ENCODE peak calls at places on chromosomes 13 and 19, in six cellular contexts. F is uterus, I is A673, M is neuronal stem cell, X is cardiac muscle cell, J is fibroblast of lung. R is an unnamed sample. For H3K36me3 and H3K4me1, the result is how much of the 10 kb centered on the place peaks cover.

GRCh38 chr13:23609414-23610186 is 39.4 kb downstream of the TNFRSF19 start:
- DNase-seq in M (no peak), F (peak), I (peak), X (peak), J (peak), R (no peak)

GRCh38 chr19:10422846-10423245 is 2.5 kb downstream of the PDE4A start:
- DNase-seq in F (no peak), X (no peak), M (no peak), I (no peak), J (no peak), R (no peak)

GRCh38 chr13:107886118-107886517 is 329.2 kb downstream of the LIG4 start:
- DNase-seq in F (no peak), M (no peak), J (no peak), X (no peak), I (no peak), R (no peak)

GRCh38 chr13:20616059-20616797 is 49.3 kb downstream of the IFT88 start:
- DNase-seq in M (no peak), F (no peak), I (no peak), X (peak), J (peak), R (no peak)

GRCh38 chr13:77507931-77508776 is 27.4 kb upstream of the SCEL start:
- DNase-seq in J (peak), F (no peak), M (no peak), X (peak), I (no peak), R (no peak)

GRCh38 chr13:75360170-75360569 is 121.8 kb downstream of the TBC1D4 start:
- DNase-seq in M (no peak), X (no peak), I (no peak), F (no peak), J (no peak), R (no peak)

GRCh38 chr19:4379383-4380253 is 20.7 kb downstream of the SH3GL1 start:
- DNase-seq in X (peak), J (peak), I (peak), F (no peak), M (no peak), R (no peak)

GRCh38 chr13:53201454-53202225 is 173.0 kb downstream of the OLFM4 start:
- DNase-seq in I (peak), J (no peak), M (peak), X (peak), F (no peak), R (no peak)

GRCh38 chr13:44818428-44818827 is 170.8 kb downstream of the NUFIP1 start:
- DNase-seq in M (peak), X (peak), J (no peak), I (peak), F (no peak), R (no peak)

GRCh38 chr19:14943601-14944000 is 2.3 kb downstream of the OR7C2 start:
- DNase-seq in F (no peak), J (no peak), I (no peak), X (peak), M (no peak), R (no peak)

GRCh38 chr13:84528408-84529055 is 646.3 kb upstream of the SLITRK1 start:
- DNase-seq in M (no peak), F (no peak), X (no peak), J (no peak), I (no peak), R (no peak)

GRCh38 chr13:99577934-99578917 is 77.0 kb downstream of the TM9SF2 start:
- DNase-seq in F (no peak), I (peak), J (no peak), M (no peak), X (peak), R (no peak)

GRCh38 chr19:1227313-1227626 is 10.5 kb downstream of the CBARP start:
- DNase-seq in J (no peak), X (no peak), I (no peak), M (no peak), F (no peak), R (no peak)

GRCh38 chr19:48342841-48343540 is 17.6 kb downstream of the EMP3 start:
- DNase-seq in X (peak), F (no peak), I (peak), J (peak), M (no peak), R (no peak)

GRCh38 chr13:91576590-91576989 is 178.2 kb downstream of the GPC5 start:
- DNase-seq in M (no peak), I (no peak), J (no peak), X (no peak), F (no peak), R (no peak)

GRCh38 chr19:1941146-1942077 is at the start of gene CSNK1G2:
- DNase-seq in X (no peak), I (no peak), F (peak), M (no peak), J (no peak), R (no peak)

GRCh38 chr13:84980571-84980970 is 818.6 kb downstream of the SLITRK6 start:
- DNase-seq in X (no peak), J (no peak), I (no peak), M (no peak), F (no peak), R (no peak)

GRCh38 chr13:42728507-42729180 is 52.7 kb upstream of the FAM216B start:
- DNase-seq in J (no peak), I (no peak), F (no peak), M (no peak), X (no peak), R (no peak)

GRCh38 chr13:93045836-93046235 is 180.8 kb upstream of the GPC6 start:
- DNase-seq in J (peak), I (no peak), M (no peak), F (no peak), X (peak), R (no peak)

GRCh38 chr13:19959141-19959830 is 759 bp downstream of the ZMYM2 start:
- DNase-seq in X (peak), J (peak), F (peak), M (peak), I (peak), R (no peak)

GRCh38 chr13:39612023-39612637 is 9.1 kb upstream of the LHFPL6 start:
- DNase-seq in X (peak), F (peak), M (peak), I (peak), J (peak), R (peak)

GRCh38 chr13:110716235-110716505 is 2.7 kb downstream of the ING1 start:
- DNase-seq in J (peak), X (peak), M (no peak), I (peak), F (no peak), R (peak)

GRCh38 chr13:100392709-100393630 is 195.6 kb downstream of the GGACT start:
- DNase-seq in I (peak), F (peak), J (peak), M (peak), X (peak), R (peak)

GRCh38 chr19:4327252-4327876 is 11.3 kb downstream of the STAP2 start:
- DNase-seq in I (peak), M (peak), J (peak), X (peak), F (peak), R (peak)

GRCh38 chr13:43316997-43317396 is 293.6 kb downstream of the DNAJC15 start:
- DNase-seq in M (no peak), J (peak), F (no peak), X (peak), I (peak), R (peak)

GRCh38 chr19:38266981-38267597 is 2.7 kb downstream of the SPINT2 start:
- DNase-seq in I (no peak), M (no peak), X (peak), J (peak), F (no peak), R (no peak)

GRCh38 chr19:18594824-18595373 is 6.3 kb downstream of the REX1BD start:
- DNase-seq in I (no peak), J (no peak), X (no peak), F (no peak), M (no peak), R (no peak)

GRCh38 chr19:58346961-58347929 is 6.0 kb downstream of the A1BG start:
- DNase-seq in F (peak), M (peak), X (peak), I (peak), J (peak), R (peak)

GRCh38 chr19:55228403-55229031 is at the start of gene TMEM86B:
- DNase-seq in J (no peak), X (no peak), I (no peak), M (no peak), F (no peak), R (no peak)

GRCh38 chr13:59982631-59983382 is 180.9 kb downstream of the DIAPH3 start:
- DNase-seq in J (peak), F (no peak), I (no peak), M (no peak), X (peak), R (no peak)

DNA sequence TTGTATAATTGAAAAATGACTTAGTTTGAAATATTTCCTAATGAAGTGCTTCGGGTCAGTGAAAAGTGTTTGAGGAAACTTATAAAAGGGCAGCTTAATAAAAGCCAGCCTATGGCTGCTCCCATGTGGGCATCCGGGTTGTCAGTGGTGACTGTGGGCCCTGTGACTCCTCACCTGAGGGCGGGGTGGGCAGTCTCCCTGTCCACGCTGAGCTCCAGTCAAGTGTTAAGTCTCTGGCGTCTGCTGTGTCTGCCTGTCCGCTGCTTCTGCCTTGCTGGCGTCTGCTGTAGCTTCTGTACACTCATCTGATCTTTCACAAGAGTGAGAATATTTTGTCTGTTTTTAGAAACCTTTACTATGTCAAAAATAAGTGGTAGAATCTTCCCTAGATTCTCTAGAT is 7.1 kb downstream of the LAMP1 start:
- DNase-seq in M (no peak), J (no peak), I (no peak), F (no peak), X (no peak), R (no peak)
- H3K36me3 ChIP-seq in M (under half), J (under half), I (under half), F (under half), X (under half), R (under half)

GRCh38 chr19:7962644-7963268 is 19.3 kb upstream of the TIMM44 start:
- DNase-seq in F (no peak), X (no peak), I (no peak), J (no peak), M (no peak), R (no peak)

GRCh38 chr19:7961930-7962626 is 18.6 kb upstream of the TIMM44 start:
- DNase-seq in F (no peak), M (no peak), X (no peak), I (no peak), J (no peak), R (no peak)

GRCh38 chr19:7965259-7965841 is 21.9 kb upstream of the TIMM44 start:
- DNase-seq in J (no peak), M (no peak), X (no peak), I (no peak), F (no peak), R (no peak)

GRCh38 chr19:7965921-7966665 is 22.6 kb upstream of the TIMM44 start:
- DNase-seq in F (no peak), J (no peak), I (no peak), M (no peak), X (no peak), R (no peak)

DNA sequence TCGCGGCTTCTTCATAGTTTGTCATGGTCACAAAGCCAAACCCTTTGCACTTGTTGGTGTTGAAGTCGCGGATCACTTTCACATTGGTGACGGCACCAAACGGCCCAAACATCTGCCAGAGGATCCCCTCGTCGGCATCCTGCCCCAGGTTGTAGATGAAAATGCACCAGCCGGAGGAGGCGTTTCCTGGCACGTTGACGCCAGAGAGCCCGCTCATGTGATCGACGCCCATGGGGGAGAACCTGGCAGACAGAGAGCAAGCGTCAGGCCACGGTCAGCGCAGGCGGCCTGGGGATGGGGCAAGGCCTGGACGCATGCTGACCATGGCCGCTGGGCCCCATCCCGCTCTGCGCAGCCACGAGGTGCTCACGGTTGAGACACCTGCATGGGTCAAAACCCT is 20.1 kb upstream of the TIMM44 start:
- DNase-seq in J (no peak), F (no peak), X (no peak), M (no peak), I (no peak), R (no peak)
- H3K4me1 ChIP-seq in J (under half), F (under half), X (under half), M (under half), I (under half), R (under half)

GRCh38 chr13:74024856-74025255 is 109.3 kb downstream of the KLF12 start:
- DNase-seq in M (no peak), X (no peak), I (no peak), F (no peak), J (no peak), R (no peak)
- H3K36me3 ChIP-seq in M (under half), X (under half), I (under half), F (under half), J (under half), R (under half)

GRCh38 chr19:5976768-5977167 is 1.2 kb downstream of the RANBP3 start:
- DNase-seq in X (no peak), M (no peak), J (no peak), F (no peak), I (no peak), R (no peak)
- H3K4me1 ChIP-seq in X (under half), M (under half), J (under half), F (under half), I (under half), R (under half)

GRCh38 chr19:45526971-45527370 is 19.7 kb downstream of the VASP start:
- DNase-seq in I (no peak), X (no peak), J (no peak), F (no peak), M (no peak), R (no peak)
- H3K36me3 ChIP-seq in I (under half), X (under half), J (under half), F (under half), M (under half), R (under half)

R was measured in right atrium auricular region.